ENCODE peak calls at places on chromosomes 3 and 15, in five cellular contexts. T, F, V, A and R are unnamed samples.

GRCh38 chr3:14370719-14371572 is 31.5 kb upstream of the SLC6A6 start:
- DNase-seq in V (no peak), A (no peak), F (peak; percentile 16), T (no peak), R (no peak)

GRCh38 chr3:178036745-178037144 is 499.5 kb upstream of the KCNMB2 start:
- DNase-seq in F (no peak), V (no peak), A (no peak), T (no peak), R (peak; percentile 82)

GRCh38 chr3:89113887-89114840 is 6.7 kb downstream of the EPHA3 start:
- DNase-seq in T (no peak), F (peak; percentile 84), A (no peak), V (peak; percentile 72), R (no peak)

GRCh38 chr3:99903844-99904243 is 86.2 kb downstream of the CMSS1 start:
- DNase-seq in T (no peak), F (peak; percentile 37), A (no peak), V (no peak), R (no peak)

GRCh38 chr15:26073430-26074333 is 210.6 kb upstream of the ATP10A start:
- DNase-seq in T (no peak), V (no peak), A (no peak), F (no peak), R (no peak)

GRCh38 chr3:49718419-49719213 is 868 bp downstream of the AMIGO3 start:
- DNase-seq in V (no peak), T (no peak), F (no peak), A (peak; percentile 28), R (peak; percentile 61)

GRCh38 chr15:46933332-46933731 is 784.0 kb upstream of the SEMA6D start:
- DNase-seq in T (no peak), F (no peak), A (no peak), V (peak; percentile 96), R (no peak)

GRCh38 chr3:143731304-143731703 is 117.0 kb downstream of the SLC9A9 start:
- DNase-seq in F (no peak), V (no peak), T (no peak), A (no peak), R (no peak)

GRCh38 chr3:196344663-196345062 is 6.5 kb upstream of the TM4SF19 start:
- DNase-seq in V (no peak), F (no peak), A (no peak), T (no peak), R (no peak)

GRCh38 chr15:99165020-99165790 is 60.3 kb downstream of the SYNM start:
- DNase-seq in F (no peak), V (no peak), T (no peak), A (no peak), R (no peak)

GRCh38 chr3:195549931-195550519 is 6.9 kb upstream of the PPP1R2 start:
- DNase-seq in A (peak; percentile 18), T (peak; percentile 78), V (peak; percentile 89), F (no peak), R (no peak)

GRCh38 chr3:73432021-73432722 is 192.6 kb downstream of the PDZRN3 start:
- DNase-seq in T (peak; percentile 52), F (peak; percentile 28), V (peak; percentile 52), A (peak; percentile 42), R (peak; percentile 71)

GRCh38 chr15:71725215-71725955 is 85.0 kb upstream of the NR2E3 start:
- DNase-seq in T (no peak), V (no peak), A (peak; percentile 12), F (peak; percentile 79), R (no peak)

GRCh38 chr3:87247086-87247781 is 20.1 kb downstream of the CHMP2B start:
- DNase-seq in A (no peak), V (no peak), T (no peak), F (no peak), R (no peak)

GRCh38 chr15:70258369-70259029 is 160.8 kb upstream of the TLE3 start:
- DNase-seq in F (no peak), V (no peak), A (peak; percentile 10), T (peak; percentile 58), R (no peak)

GRCh38 chr15:42456539-42456938 is 34.4 kb downstream of the ZNF106 start:
- DNase-seq in A (peak; percentile 4), V (no peak), F (no peak), T (no peak), R (no peak)

GRCh38 chr15:66252411-66253295 is 897 bp downstream of the MEGF11 start:
- DNase-seq in A (peak; percentile 41), F (peak; percentile 29), V (peak; percentile 27), T (peak; percentile 53), R (peak; percentile 78)

GRCh38 chr3:107307205-107307604 is 70.0 kb upstream of the CCDC54 start:
- DNase-seq in V (no peak), F (no peak), T (no peak), A (no peak), R (peak; percentile 67)

GRCh38 chr15:76059320-76060097 is at the start of gene TMEM266:
- DNase-seq in F (peak; percentile 14), A (peak; percentile 23), T (no peak), V (peak; percentile 59), R (peak; percentile 23)

GRCh38 chr3:15812183-15812582 is 14.4 kb upstream of the ANKRD28 start:
- DNase-seq in T (peak; percentile 26), A (peak; percentile 62), F (peak; percentile 15), V (peak; percentile 48), R (no peak)

GRCh38 chr3:98574157-98574556 is 19.3 kb downstream of the CPOX start:
- DNase-seq in F (no peak), V (no peak), A (no peak), T (no peak), R (no peak)

GRCh38 chr3:50167069-50167781 is 12.1 kb downstream of the SEMA3F start:
- DNase-seq in T (no peak), F (peak; percentile 85), V (no peak), A (peak; percentile 59), R (no peak)

GRCh38 chr3:130759692-130760338 is 13.2 kb upstream of the PIK3R4 start:
- DNase-seq in F (peak; percentile 62), V (peak; percentile 79), A (peak; percentile 61), T (peak; percentile 64), R (peak; percentile 88)

GRCh38 chr3:49671291-49672288 is 2.6 kb upstream of the APEH start:
- DNase-seq in T (peak; percentile 78), F (peak; percentile 61), V (peak; percentile 71), A (peak; percentile 69), R (peak; percentile 49)

GRCh38 chr3:52200981-52201679 is 3.2 kb downstream of the ALAS1 start:
- DNase-seq in V (no peak), T (no peak), A (no peak), F (no peak), R (peak; percentile 27)

GRCh38 chr3:194573680-194574437 is 59.4 kb downstream of the TMEM44 start:
- DNase-seq in F (no peak), A (peak; percentile 54), T (peak; percentile 47), V (peak; percentile 37), R (peak; percentile 69)

GRCh38 chr15:69849232-69849610 is 248.5 kb downstream of the TLE3 start:
- DNase-seq in F (no peak), V (no peak), T (no peak), A (no peak), R (no peak)

GRCh38 chr3:98971183-98971681 is 69.7 kb upstream of the DCBLD2 start:
- DNase-seq in V (no peak), F (peak; percentile 96), T (no peak), A (peak; percentile 88), R (no peak)

GRCh38 chr15:96052572-96053038 is 277.9 kb upstream of the NR2F2 start:
- DNase-seq in A (no peak), T (no peak), V (no peak), F (no peak), R (no peak)

GRCh38 chr15:48469681-48470080 is 138.5 kb downstream of the DUT start:
- DNase-seq in F (no peak), V (no peak), T (no peak), A (no peak), R (no peak)

GRCh38 chr15:87917480-87917879 is 339.1 kb downstream of the NTRK3 start:
- DNase-seq in T (no peak), A (no peak), V (no peak), F (peak; percentile 38), R (no peak)

GRCh38 chr3:102079809-102080197 is 230.5 kb downstream of the NFKBIZ start:
- DNase-seq in A (no peak), V (no peak), F (no peak), T (no peak), R (no peak)

GRCh38 chr3:134373942-134374790 is at the start of gene AMOTL2:
- DNase-seq in F (peak; percentile 94), A (peak; percentile 93), V (peak; percentile 68), T (no peak), R (peak; percentile 93)
- H3K79me2 ChIP-seq in F (peaks cover 54% of the 10 kb centered on the region), A (peaks cover 40% of the 10 kb centered on the region), V (no peaks in the 10 kb centered on the region), T (no peaks in the 10 kb centered on the region), R (peaks cover 41% of the 10 kb centered on the region)

GRCh38 chr3:9298236-9298635 is 48.8 kb upstream of the SRGAP3 start:
- DNase-seq in V (no peak), T (no peak), A (no peak), F (peak; percentile 52), R (no peak)

GRCh38 chr3:9302425-9303181 is 53.2 kb upstream of the SRGAP3 start:
- DNase-seq in V (peak; percentile 71), T (peak; percentile 74), A (peak; percentile 79), F (peak; percentile 85), R (peak; percentile 62)

GRCh38 chr3:9296241-9296640 is 46.8 kb upstream of the SRGAP3 start:
- DNase-seq in F (no peak), A (no peak), T (no peak), V (no peak), R (no peak)

GRCh38 chr3:9301091-9301490 is 51.6 kb upstream of the SRGAP3 start:
- DNase-seq in T (no peak), A (no peak), V (no peak), F (no peak), R (no peak)

DNA sequence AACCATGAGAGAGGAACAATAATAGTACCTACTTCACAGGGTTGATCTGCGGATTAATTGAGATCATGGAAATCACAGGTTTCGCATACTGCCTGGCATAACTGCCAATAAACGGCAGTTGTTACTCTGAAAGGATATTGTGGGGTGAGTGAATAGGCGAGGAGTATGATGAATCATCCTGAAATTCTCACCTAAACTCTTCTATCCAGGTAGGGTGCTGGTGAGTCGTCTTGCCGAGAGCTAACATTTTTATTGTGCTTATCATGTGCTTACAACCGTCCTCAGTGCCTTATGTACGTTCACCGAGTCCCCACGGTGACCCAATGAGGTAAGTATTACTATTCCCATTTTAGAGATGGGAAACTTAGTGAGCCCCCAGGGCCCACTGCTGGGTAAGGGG is 52.4 kb upstream of the SRGAP3 start:
- DNase-seq in A (no peak), V (no peak), T (no peak), F (peak; percentile 89), R (no peak)
- H3K4me3 ChIP-seq in A (no peak overlapping the region), V (no peak overlapping the region), T (no peak overlapping the region), F (peak overlapping the region; percentile 44), R (no peak overlapping the region)

DNA sequence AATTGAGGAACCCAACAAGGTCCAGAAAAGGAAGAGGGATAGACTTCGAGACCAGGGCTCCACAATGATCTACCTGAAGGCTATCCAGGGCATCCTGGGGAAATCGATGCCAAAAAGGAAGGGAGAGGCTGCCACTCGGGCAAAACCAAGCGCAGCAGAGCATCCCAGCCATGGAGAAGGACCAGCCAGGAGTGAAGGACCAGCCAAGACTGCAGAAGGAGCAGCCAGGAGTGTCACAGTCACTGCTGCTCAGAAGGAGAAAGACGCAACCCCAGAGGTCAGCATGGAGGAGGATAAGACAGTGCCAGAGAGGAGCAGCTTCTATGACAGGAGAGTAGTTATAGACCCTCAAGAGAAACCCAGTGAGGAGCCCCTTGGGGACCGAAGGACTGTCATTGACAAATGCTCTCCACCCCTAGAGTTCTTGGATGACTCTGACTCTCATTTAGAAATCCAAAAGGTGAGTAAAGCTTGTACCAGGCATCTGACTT is 12.0 kb downstream of the TATDN2 start:
- DNase-seq in A (no peak), F (no peak), T (no peak), V (no peak), R (no peak)
- H3K79me2 ChIP-seq in A (peaks cover 36% of the 10 kb centered on the region), F (peaks cover 80% of the 10 kb centered on the region), T (peaks cover 93% of the 10 kb centered on the region), V (peaks cover 87% of the 10 kb centered on the region), R (no peaks in the 10 kb centered on the region)

GRCh38 chr3:29683306-29683993 is 402.6 kb downstream of the RBMS3 start:
- DNase-seq in V (no peak), A (peak; percentile 92), T (no peak), F (peak; percentile 47), R (peak; percentile 57)
- H3K4me3 ChIP-seq in V (no peak overlapping the region), A (no peak overlapping the region), T (no peak overlapping the region), F (no peak overlapping the region), R (no peak overlapping the region)